ENCODE peak calls at places on chromosome 15, in six cellular contexts. C is IMR-90, G is neuronal stem cell, Y is mesendoderm, Q is H9, I is mesenchymal stem cell. L is an unnamed sample.

GRCh38 chr15:67613708-67614107 is 71.2 kb downstream of the MAP2K5 start:
- DNase-seq in C (no peak), G (no peak), Y (peak), Q (no peak), I (no peak), L (no peak)

GRCh38 chr15:101453123-101454120 is 36.1 kb downstream of the PCSK6 start:
- DNase-seq in C (no peak), G (no peak), Y (no peak), Q (no peak), I (no peak), L (no peak)

GRCh38 chr15:101431748-101432147 is 57.8 kb downstream of the PCSK6 start:
- DNase-seq in C (no peak), G (no peak), Y (no peak), Q (no peak), I (no peak), L (no peak)

GRCh38 chr15:89936051-89936792 is 23.5 kb upstream of the ARPIN start:
- DNase-seq in C (no peak), G (no peak), Y (no peak), Q (no peak), I (no peak), L (no peak)

GRCh38 chr15:51759557-51760070 is 8.2 kb downstream of the TMOD2 start:
- DNase-seq in C (peak), G (no peak), Y (peak), Q (peak), I (peak), L (no peak)

GRCh38 chr15:52780172-52780980 is 9.8 kb downstream of the ONECUT1 start:
- DNase-seq in C (peak), G (peak), Y (peak), Q (peak), I (peak), L (peak)

GRCh38 chr15:34119291-34119690 is 17.4 kb downstream of the PGBD4 start:
- DNase-seq in C (no peak), G (no peak), Y (peak), Q (no peak), I (peak), L (peak)

GRCh38 chr15:41810651-41811431 is 17.1 kb upstream of the JMJD7 start:
- DNase-seq in C (no peak), G (no peak), Y (no peak), Q (no peak), I (peak), L (no peak)

GRCh38 chr15:32828507-32829186 is 110.8 kb downstream of the GREM1 start:
- DNase-seq in C (peak), G (no peak), Y (no peak), Q (no peak), I (peak), L (no peak)

GRCh38 chr15:92845109-92845508 is 55.0 kb upstream of the CHD2 start:
- DNase-seq in C (peak), G (no peak), Y (no peak), Q (no peak), I (peak), L (no peak)

GRCh38 chr15:43441316-43441715 is 51.6 kb downstream of the TP53BP1 start:
- DNase-seq in C (peak), G (no peak), Y (peak), Q (no peak), I (peak), L (no peak)

GRCh38 chr15:37771462-37771861 is 163.0 kb upstream of the TMCO5A start:
- DNase-seq in C (peak), G (no peak), Y (no peak), Q (no peak), I (peak), L (no peak)

GRCh38 chr15:100075284-100075683 is 266.5 kb downstream of the ADAMTS17 start:
- DNase-seq in C (no peak), G (no peak), Y (no peak), Q (no peak), I (no peak), L (no peak)

GRCh38 chr15:84980196-84981053 is 1.2 kb upstream of the PDE8A start:
- DNase-seq in C (peak), G (peak), Y (peak), Q (peak), I (peak), L (peak)

GRCh38 chr15:70348581-70349344 is 251.0 kb upstream of the TLE3 start:
- DNase-seq in C (no peak), G (no peak), Y (no peak), Q (no peak), I (no peak), L (peak)

GRCh38 chr15:48109212-48109611 is 11.6 kb upstream of the SLC24A5 start:
- DNase-seq in C (no peak), G (no peak), Y (no peak), Q (no peak), I (no peak), L (no peak)

GRCh38 chr15:89361451-89362202 is 27.0 kb upstream of the POLG start:
- DNase-seq in C (peak), G (peak), Y (peak), Q (peak), I (peak), L (peak)

GRCh38 chr15:59398220-59398619 is 25.5 kb upstream of the MYO1E start:
- DNase-seq in C (no peak), G (no peak), Y (no peak), Q (no peak), I (no peak), L (no peak)

GRCh38 chr15:59396660-59397059 is 24.0 kb upstream of the MYO1E start:
- DNase-seq in C (no peak), G (no peak), Y (no peak), Q (no peak), I (no peak), L (no peak)

GRCh38 chr15:59400103-59400813 is 27.6 kb upstream of the MYO1E start:
- DNase-seq in C (no peak), G (no peak), Y (peak), Q (no peak), I (no peak), L (no peak)

GRCh38 chr15:59401810-59402569 is 29.3 kb upstream of the MYO1E start:
- DNase-seq in C (no peak), G (no peak), Y (no peak), Q (no peak), I (no peak), L (no peak)

DNA sequence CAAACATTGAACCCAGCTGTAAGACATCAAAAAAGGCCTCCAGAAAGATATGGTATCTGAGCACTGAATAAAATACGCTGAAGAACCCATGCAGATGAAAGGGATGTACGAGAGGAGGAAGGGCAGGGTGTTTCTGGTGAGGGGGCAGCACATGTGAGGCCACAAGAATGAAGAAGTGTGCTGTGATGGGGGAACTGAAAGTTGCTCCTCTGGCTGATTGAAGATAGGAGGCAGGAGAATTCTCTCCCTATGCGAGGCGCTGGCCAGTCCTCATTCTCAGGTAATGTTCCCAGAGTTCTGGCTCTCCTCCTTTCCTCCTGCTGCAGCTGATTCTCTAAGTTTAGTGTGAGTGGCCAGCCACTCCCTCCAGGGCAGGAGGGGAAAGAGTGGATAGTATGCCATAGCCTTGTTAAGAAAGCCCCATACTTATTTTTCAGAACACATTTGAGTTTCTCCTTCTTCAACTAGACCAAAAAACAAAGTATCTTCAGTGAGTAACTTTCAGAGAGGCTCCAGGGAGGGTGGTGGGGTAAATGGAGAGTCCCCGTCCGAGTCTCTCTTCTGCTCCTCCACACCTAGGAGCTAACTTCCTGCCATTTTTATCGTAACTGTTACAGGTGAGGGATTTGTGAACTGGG is 26.9 kb upstream of the MYO1E start:
- DNase-seq in C (no peak), G (no peak), Y (no peak), Q (no peak), I (no peak), L (no peak)
- H3K18ac ChIP-seq in C (no peak), G (no peak), Y (no peak), Q (no peak), I (no peak), L (no peak)

GRCh38 chr15:27638950-27639349 is 460.2 kb downstream of the OCA2 start:
- DNase-seq in C (no peak), G (no peak), Y (peak), Q (no peak), I (no peak), L (no peak)
- H3K18ac ChIP-seq in C (no peak), G (peak), Y (no peak), Q (peak), I (no peak), L (no peak)

GRCh38 chr15:82062479-82062878 is 16.7 kb upstream of the MEX3B start:
- DNase-seq in C (no peak), G (no peak), Y (no peak), Q (no peak), I (no peak), L (no peak)

GRCh38 chr15:82066455-82066854 is 20.6 kb upstream of the MEX3B start:
- DNase-seq in C (no peak), G (no peak), Y (peak), Q (no peak), I (no peak), L (no peak)

GRCh38 chr15:82060817-82061216 is 15.0 kb upstream of the MEX3B start:
- DNase-seq in C (no peak), G (no peak), Y (no peak), Q (no peak), I (no peak), L (no peak)

GRCh38 chr15:82063055-82063454 is 17.2 kb upstream of the MEX3B start:
- DNase-seq in C (no peak), G (no peak), Y (peak), Q (peak), I (no peak), L (no peak)

DNA sequence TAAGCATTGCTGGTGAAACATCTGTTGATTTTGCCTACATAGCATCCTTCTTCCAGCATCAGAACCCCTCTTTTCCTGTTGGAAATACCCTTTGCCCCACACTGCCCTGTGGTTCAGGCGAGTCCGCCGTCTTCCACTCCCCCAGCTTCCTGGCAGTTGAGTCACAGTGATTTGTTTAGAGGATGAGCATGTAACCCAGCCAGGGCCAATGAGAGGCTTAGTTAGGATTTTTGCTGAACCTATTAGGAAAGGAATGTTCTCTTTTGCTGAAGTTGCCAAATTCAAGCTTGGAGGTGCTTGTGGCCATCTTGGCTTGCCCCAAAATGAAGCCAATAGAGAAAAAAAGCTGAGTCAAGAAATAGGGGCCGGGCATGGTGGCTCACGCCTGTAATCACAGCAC is 19.0 kb upstream of the MEX3B start:
- DNase-seq in C (peak), G (no peak), Y (no peak), Q (no peak), I (peak), L (no peak)
- H3K18ac ChIP-seq in C (no peak), G (no peak), Y (no peak), Q (no peak), I (no peak), L (no peak)

DNA sequence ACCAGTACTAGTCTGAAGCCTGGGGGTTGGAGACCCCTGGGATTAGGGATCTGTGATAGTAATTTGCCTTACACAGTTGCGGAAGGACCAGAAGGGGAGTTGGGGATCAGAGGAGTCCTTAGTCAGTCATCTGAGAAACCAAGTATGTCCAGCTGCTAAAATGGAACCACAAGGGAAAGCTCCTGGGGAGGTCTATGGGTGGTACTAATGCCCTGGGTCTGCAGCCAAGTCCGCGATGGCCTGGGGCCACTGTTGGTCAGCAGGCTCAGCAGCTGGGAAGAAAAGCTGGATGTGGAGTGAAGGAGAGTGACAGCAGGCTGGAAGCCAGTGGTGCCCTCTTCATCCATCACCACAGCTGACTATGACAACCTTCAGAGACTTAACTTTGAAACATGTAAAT is 2.2 kb upstream of the ANKDD1A start:
- DNase-seq in C (no peak), G (no peak), Y (no peak), Q (no peak), I (no peak), L (no peak)
- H3K18ac ChIP-seq in C (no peak), G (no peak), Y (no peak), Q (no peak), I (no peak), L (no peak)